ENCODE peak calls at places on chromosomes 12 and 14, in four cellular contexts. One of them, this sample, is unnamed.

GRCh38 chr14:74402264-74403251 is 23.5 kb downstream of the SYNDIG1L start:
- DNase-seq in A549: no peak
- DNase-seq in T-helper 2 cell: no peak
- DNase-seq in stromal cell of bone marrow: no peak
- DNase-seq in this sample: peak

GRCh38 chr14:94342334-94342934 is 19.3 kb upstream of the SERPINA6 start:
- DNase-seq in A549: peak
- DNase-seq in T-helper 2 cell: no peak
- DNase-seq in stromal cell of bone marrow: peak
- DNase-seq in this sample: peak

GRCh38 chr14:51609987-51610283 is 41.8 kb upstream of the FRMD6 start:
- DNase-seq in stromal cell of bone marrow: no peak
- DNase-seq in A549: no peak
- DNase-seq in T-helper 2 cell: no peak
- DNase-seq in this sample: no peak

GRCh38 chr12:106226884-106227640 is 20.8 kb downstream of the CKAP4 start:
- DNase-seq in T-helper 2 cell: peak
- DNase-seq in A549: peak
- DNase-seq in stromal cell of bone marrow: no peak
- DNase-seq in this sample: no peak

GRCh38 chr14:59511916-59512530 is 27.7 kb downstream of the JKAMP start:
- DNase-seq in A549: peak
- DNase-seq in stromal cell of bone marrow: no peak
- DNase-seq in T-helper 2 cell: no peak
- DNase-seq in this sample: peak

GRCh38 chr14:102945346-102946130 is 23.1 kb downstream of the AMN start:
- DNase-seq in A549: no peak
- DNase-seq in stromal cell of bone marrow: no peak
- DNase-seq in T-helper 2 cell: no peak
- DNase-seq in this sample: no peak

GRCh38 chr14:102187044-102187443 is 47.3 kb downstream of the WDR20 start:
- DNase-seq in A549: peak
- DNase-seq in stromal cell of bone marrow: peak
- DNase-seq in T-helper 2 cell: no peak
- DNase-seq in this sample: no peak

GRCh38 chr14:51950007-51950406 is 39.3 kb upstream of the RTRAF start:
- DNase-seq in A549: no peak
- DNase-seq in stromal cell of bone marrow: peak
- DNase-seq in T-helper 2 cell: no peak
- DNase-seq in this sample: no peak

GRCh38 chr14:60561845-60562746 is 53.1 kb downstream of the SIX6 start:
- DNase-seq in T-helper 2 cell: peak
- DNase-seq in stromal cell of bone marrow: peak
- DNase-seq in A549: peak
- DNase-seq in this sample: peak

GRCh38 chr12:129067482-129067881 is 214.2 kb downstream of the GLT1D1 start:
- DNase-seq in A549: no peak
- DNase-seq in stromal cell of bone marrow: no peak
- DNase-seq in T-helper 2 cell: no peak
- DNase-seq in this sample: peak

GRCh38 chr14:104657114-104657524 is 32.3 kb upstream of the INF2 start:
- DNase-seq in A549: no peak
- DNase-seq in stromal cell of bone marrow: no peak
- DNase-seq in T-helper 2 cell: no peak
- DNase-seq in this sample: no peak

GRCh38 chr12:108457734-108458361 is 57.2 kb upstream of the FICD start:
- DNase-seq in T-helper 2 cell: no peak
- DNase-seq in A549: no peak
- DNase-seq in stromal cell of bone marrow: no peak
- DNase-seq in this sample: no peak

GRCh38 chr12:19894049-19894448 is 454.8 kb downstream of the AEBP2 start:
- DNase-seq in stromal cell of bone marrow: peak
- DNase-seq in A549: no peak
- DNase-seq in T-helper 2 cell: peak
- DNase-seq in this sample: no peak

GRCh38 chr12:117273091-117273490 is 82.8 kb upstream of the FBXO21 start:
- DNase-seq in T-helper 2 cell: no peak
- DNase-seq in A549: no peak
- DNase-seq in stromal cell of bone marrow: no peak
- DNase-seq in this sample: no peak

GRCh38 chr12:58564721-58565120 is 355.6 kb downstream of the LRIG3 start:
- DNase-seq in T-helper 2 cell: no peak
- DNase-seq in A549: no peak
- DNase-seq in stromal cell of bone marrow: no peak
- DNase-seq in this sample: no peak

GRCh38 chr12:11729008-11729407 is 79.5 kb downstream of the ETV6 start:
- DNase-seq in stromal cell of bone marrow: no peak
- DNase-seq in A549: no peak
- DNase-seq in T-helper 2 cell: peak
- DNase-seq in this sample: no peak

GRCh38 chr12:89384750-89385273 is 32.5 kb upstream of the DUSP6 start:
- DNase-seq in A549: no peak
- DNase-seq in T-helper 2 cell: no peak
- DNase-seq in stromal cell of bone marrow: no peak
- DNase-seq in this sample: no peak

GRCh38 chr12:74171478-74171909 is 366.1 kb upstream of the ATXN7L3B start:
- DNase-seq in A549: no peak
- DNase-seq in stromal cell of bone marrow: no peak
- DNase-seq in T-helper 2 cell: no peak
- DNase-seq in this sample: no peak

GRCh38 chr12:1878214-1878613 is 40.2 kb downstream of the CACNA2D4 start:
- DNase-seq in T-helper 2 cell: no peak
- DNase-seq in A549: no peak
- DNase-seq in stromal cell of bone marrow: no peak
- DNase-seq in this sample: no peak

GRCh38 chr12:131834798-131835615 is 6.8 kb downstream of the MMP17 start:
- DNase-seq in stromal cell of bone marrow: no peak
- DNase-seq in T-helper 2 cell: no peak
- DNase-seq in A549: no peak
- DNase-seq in this sample: no peak

GRCh38 chr12:3753549-3754284 is 808 bp upstream of the CRACR2A start:
- DNase-seq in T-helper 2 cell: peak
- DNase-seq in stromal cell of bone marrow: no peak
- DNase-seq in A549: no peak
- DNase-seq in this sample: no peak

This sample was measured in NCI-H524.